ENCODE peak calls at places on chromosomes 12 and 14, in ten cellular contexts. One of them, this sample, is unnamed.

GRCh38 chr12:123363385-123363742 is 1.3 kb downstream of the SBNO1 start:
- DNase-seq in upper lobe of right lung: no peak
- DNase-seq in bronchial epithelial cell: peak
- DNase-seq in IMR-90: peak
- DNase-seq in kidney epithelial cell: no peak
- DNase-seq in OCI-LY7: peak
- DNase-seq in hepatocyte: peak
- DNase-seq in PC-3: peak
- DNase-seq in kidney: no peak
- DNase-seq in fibroblast of lung: no peak
- DNase-seq in this sample: no peak

GRCh38 chr12:124651508-124652273 is 84.3 kb upstream of the NCOR2 start:
- DNase-seq in upper lobe of right lung: no peak
- DNase-seq in bronchial epithelial cell: peak
- DNase-seq in IMR-90: no peak
- DNase-seq in kidney epithelial cell: no peak
- DNase-seq in OCI-LY7: no peak
- DNase-seq in hepatocyte: no peak
- DNase-seq in PC-3: no peak
- DNase-seq in kidney: peak
- DNase-seq in fibroblast of lung: no peak
- DNase-seq in this sample: no peak

GRCh38 chr14:69842671-69843407 is 36.4 kb upstream of the SMOC1 start:
- DNase-seq in upper lobe of right lung: no peak
- DNase-seq in bronchial epithelial cell: no peak
- DNase-seq in IMR-90: no peak
- DNase-seq in kidney epithelial cell: no peak
- DNase-seq in OCI-LY7: no peak
- DNase-seq in hepatocyte: no peak
- DNase-seq in PC-3: no peak
- DNase-seq in kidney: no peak
- DNase-seq in fibroblast of lung: no peak
- DNase-seq in this sample: no peak

GRCh38 chr14:36988568-36988967 is 183.8 kb downstream of the SLC25A21 start:
- DNase-seq in upper lobe of right lung: no peak
- DNase-seq in bronchial epithelial cell: peak
- DNase-seq in IMR-90: peak
- DNase-seq in kidney epithelial cell: no peak
- DNase-seq in OCI-LY7: no peak
- DNase-seq in hepatocyte: no peak
- DNase-seq in PC-3: no peak
- DNase-seq in kidney: no peak
- DNase-seq in fibroblast of lung: peak
- DNase-seq in this sample: no peak

GRCh38 chr14:59363545-59364226 is 101.5 kb downstream of the GPR135 start:
- DNase-seq in upper lobe of right lung: no peak
- DNase-seq in bronchial epithelial cell: peak
- DNase-seq in IMR-90: peak
- DNase-seq in kidney epithelial cell: no peak
- DNase-seq in OCI-LY7: no peak
- DNase-seq in hepatocyte: no peak
- DNase-seq in PC-3: peak
- DNase-seq in kidney: no peak
- DNase-seq in fibroblast of lung: peak
- DNase-seq in this sample: no peak

GRCh38 chr12:113980537-113981337 is 14.6 kb upstream of the RBM19 start:
- DNase-seq in upper lobe of right lung: no peak
- DNase-seq in bronchial epithelial cell: peak
- DNase-seq in IMR-90: peak
- DNase-seq in kidney epithelial cell: peak
- DNase-seq in OCI-LY7: peak
- DNase-seq in hepatocyte: peak
- DNase-seq in PC-3: peak
- DNase-seq in kidney: no peak
- DNase-seq in fibroblast of lung: peak
- DNase-seq in this sample: no peak

GRCh38 chr12:67333649-67334048 is 64.5 kb downstream of the CAND1 start:
- DNase-seq in upper lobe of right lung: no peak
- DNase-seq in bronchial epithelial cell: no peak
- DNase-seq in IMR-90: no peak
- DNase-seq in kidney epithelial cell: no peak
- DNase-seq in OCI-LY7: no peak
- DNase-seq in hepatocyte: no peak
- DNase-seq in PC-3: no peak
- DNase-seq in kidney: no peak
- DNase-seq in fibroblast of lung: peak
- DNase-seq in this sample: no peak

GRCh38 chr14:96806836-96807235 is 9.7 kb downstream of the VRK1 start:
- DNase-seq in upper lobe of right lung: no peak
- DNase-seq in bronchial epithelial cell: no peak
- DNase-seq in IMR-90: no peak
- DNase-seq in kidney epithelial cell: no peak
- DNase-seq in OCI-LY7: no peak
- DNase-seq in hepatocyte: peak
- DNase-seq in PC-3: no peak
- DNase-seq in kidney: no peak
- DNase-seq in fibroblast of lung: no peak
- DNase-seq in this sample: no peak

GRCh38 chr12:1435456-1435855 is 158.9 kb downstream of the FBXL14 start:
- DNase-seq in upper lobe of right lung: no peak
- DNase-seq in bronchial epithelial cell: peak
- DNase-seq in IMR-90: peak
- DNase-seq in kidney epithelial cell: no peak
- DNase-seq in OCI-LY7: no peak
- DNase-seq in hepatocyte: peak
- DNase-seq in PC-3: no peak
- DNase-seq in kidney: no peak
- DNase-seq in fibroblast of lung: peak
- DNase-seq in this sample: no peak

GRCh38 chr14:32706672-32707071 is 232.0 kb upstream of the NPAS3 start:
- DNase-seq in upper lobe of right lung: no peak
- DNase-seq in bronchial epithelial cell: no peak
- DNase-seq in IMR-90: no peak
- DNase-seq in kidney epithelial cell: no peak
- DNase-seq in OCI-LY7: no peak
- DNase-seq in hepatocyte: no peak
- DNase-seq in PC-3: no peak
- DNase-seq in kidney: no peak
- DNase-seq in fibroblast of lung: no peak
- DNase-seq in this sample: no peak
- TF ChIP-seq CTCF in upper lobe of right lung: no peak
- TF ChIP-seq CTCF in bronchial epithelial cell: no peak
- TF ChIP-seq CTCF in IMR-90: no peak
- TF ChIP-seq CTCF in kidney epithelial cell: no peak
- TF ChIP-seq CTCF in OCI-LY7: no peak
- TF ChIP-seq CTCF in hepatocyte: no peak
- TF ChIP-seq CTCF in PC-3: no peak
- TF ChIP-seq CTCF in kidney: no peak
- TF ChIP-seq CTCF in fibroblast of lung: no peak
- TF ChIP-seq CTCF in this sample: no peak

GRCh38 chr14:99576304-99576703 is 27.7 kb downstream of the CCDC85C start:
- DNase-seq in upper lobe of right lung: no peak
- DNase-seq in bronchial epithelial cell: no peak
- DNase-seq in IMR-90: no peak
- DNase-seq in kidney epithelial cell: no peak
- DNase-seq in OCI-LY7: no peak
- DNase-seq in hepatocyte: no peak
- DNase-seq in PC-3: peak
- DNase-seq in kidney: no peak
- DNase-seq in fibroblast of lung: no peak
- DNase-seq in this sample: no peak

GRCh38 chr14:99573436-99574098 is 30.4 kb downstream of the CCDC85C start:
- DNase-seq in upper lobe of right lung: no peak
- DNase-seq in bronchial epithelial cell: no peak
- DNase-seq in IMR-90: no peak
- DNase-seq in kidney epithelial cell: no peak
- DNase-seq in OCI-LY7: no peak
- DNase-seq in hepatocyte: no peak
- DNase-seq in PC-3: no peak
- DNase-seq in kidney: no peak
- DNase-seq in fibroblast of lung: no peak
- DNase-seq in this sample: no peak

GRCh38 chr14:99576761-99577705 is 27.0 kb downstream of the CCDC85C start:
- DNase-seq in upper lobe of right lung: no peak
- DNase-seq in bronchial epithelial cell: no peak
- DNase-seq in IMR-90: no peak
- DNase-seq in kidney epithelial cell: no peak
- DNase-seq in OCI-LY7: no peak
- DNase-seq in hepatocyte: no peak
- DNase-seq in PC-3: no peak
- DNase-seq in kidney: no peak
- DNase-seq in fibroblast of lung: peak
- DNase-seq in this sample: no peak

GRCh38 chr14:99574099-99574880 is 29.7 kb downstream of the CCDC85C start:
- DNase-seq in upper lobe of right lung: no peak
- DNase-seq in bronchial epithelial cell: peak
- DNase-seq in IMR-90: peak
- DNase-seq in kidney epithelial cell: peak
- DNase-seq in OCI-LY7: no peak
- DNase-seq in hepatocyte: peak
- DNase-seq in PC-3: peak
- DNase-seq in kidney: peak
- DNase-seq in fibroblast of lung: peak
- DNase-seq in this sample: peak

GRCh38 chr14:99575043-99576023 is 28.7 kb downstream of the CCDC85C start:
- DNase-seq in upper lobe of right lung: peak
- DNase-seq in bronchial epithelial cell: peak
- DNase-seq in IMR-90: peak
- DNase-seq in kidney epithelial cell: peak
- DNase-seq in OCI-LY7: peak
- DNase-seq in hepatocyte: no peak
- DNase-seq in PC-3: peak
- DNase-seq in kidney: peak
- DNase-seq in fibroblast of lung: peak
- DNase-seq in this sample: peak
- TF ChIP-seq CTCF in upper lobe of right lung: no peak
- TF ChIP-seq CTCF in bronchial epithelial cell: peak
- TF ChIP-seq CTCF in IMR-90: no peak
- TF ChIP-seq CTCF in kidney epithelial cell: peak
- TF ChIP-seq CTCF in OCI-LY7: peak
- TF ChIP-seq CTCF in hepatocyte: peak
- TF ChIP-seq CTCF in PC-3: peak
- TF ChIP-seq CTCF in kidney: no peak
- TF ChIP-seq CTCF in fibroblast of lung: no peak
- TF ChIP-seq CTCF in this sample: peak

GRCh38 chr12:120639771-120640721 is at the start of gene CABP1:
- DNase-seq in upper lobe of right lung: no peak
- DNase-seq in bronchial epithelial cell: no peak
- DNase-seq in IMR-90: no peak
- DNase-seq in kidney epithelial cell: no peak
- DNase-seq in OCI-LY7: peak
- DNase-seq in hepatocyte: peak
- DNase-seq in PC-3: no peak
- DNase-seq in kidney: peak
- DNase-seq in fibroblast of lung: no peak
- DNase-seq in this sample: no peak
- TF ChIP-seq CTCF in upper lobe of right lung: peak
- TF ChIP-seq CTCF in bronchial epithelial cell: peak
- TF ChIP-seq CTCF in IMR-90: no peak
- TF ChIP-seq CTCF in kidney epithelial cell: peak
- TF ChIP-seq CTCF in OCI-LY7: peak
- TF ChIP-seq CTCF in hepatocyte: peak
- TF ChIP-seq CTCF in PC-3: peak
- TF ChIP-seq CTCF in kidney: peak
- TF ChIP-seq CTCF in fibroblast of lung: no peak
- TF ChIP-seq CTCF in this sample: peak

GRCh38 chr12:53160000-53160399 is 20.5 kb upstream of the ZNF740 start:
- DNase-seq in upper lobe of right lung: no peak
- DNase-seq in bronchial epithelial cell: no peak
- DNase-seq in IMR-90: no peak
- DNase-seq in kidney epithelial cell: no peak
- DNase-seq in OCI-LY7: no peak
- DNase-seq in hepatocyte: no peak
- DNase-seq in PC-3: no peak
- DNase-seq in kidney: no peak
- DNase-seq in fibroblast of lung: no peak
- DNase-seq in this sample: no peak

GRCh38 chr12:53160673-53161072 is 19.8 kb upstream of the ZNF740 start:
- DNase-seq in upper lobe of right lung: no peak
- DNase-seq in bronchial epithelial cell: no peak
- DNase-seq in IMR-90: no peak
- DNase-seq in kidney epithelial cell: no peak
- DNase-seq in OCI-LY7: no peak
- DNase-seq in hepatocyte: no peak
- DNase-seq in PC-3: no peak
- DNase-seq in kidney: no peak
- DNase-seq in fibroblast of lung: no peak
- DNase-seq in this sample: no peak

GRCh38 chr12:53161119-53161911 is 19.2 kb upstream of the ZNF740 start:
- DNase-seq in upper lobe of right lung: no peak
- DNase-seq in bronchial epithelial cell: no peak
- DNase-seq in IMR-90: no peak
- DNase-seq in kidney epithelial cell: no peak
- DNase-seq in OCI-LY7: no peak
- DNase-seq in hepatocyte: no peak
- DNase-seq in PC-3: no peak
- DNase-seq in kidney: no peak
- DNase-seq in fibroblast of lung: no peak
- DNase-seq in this sample: no peak

DNA sequence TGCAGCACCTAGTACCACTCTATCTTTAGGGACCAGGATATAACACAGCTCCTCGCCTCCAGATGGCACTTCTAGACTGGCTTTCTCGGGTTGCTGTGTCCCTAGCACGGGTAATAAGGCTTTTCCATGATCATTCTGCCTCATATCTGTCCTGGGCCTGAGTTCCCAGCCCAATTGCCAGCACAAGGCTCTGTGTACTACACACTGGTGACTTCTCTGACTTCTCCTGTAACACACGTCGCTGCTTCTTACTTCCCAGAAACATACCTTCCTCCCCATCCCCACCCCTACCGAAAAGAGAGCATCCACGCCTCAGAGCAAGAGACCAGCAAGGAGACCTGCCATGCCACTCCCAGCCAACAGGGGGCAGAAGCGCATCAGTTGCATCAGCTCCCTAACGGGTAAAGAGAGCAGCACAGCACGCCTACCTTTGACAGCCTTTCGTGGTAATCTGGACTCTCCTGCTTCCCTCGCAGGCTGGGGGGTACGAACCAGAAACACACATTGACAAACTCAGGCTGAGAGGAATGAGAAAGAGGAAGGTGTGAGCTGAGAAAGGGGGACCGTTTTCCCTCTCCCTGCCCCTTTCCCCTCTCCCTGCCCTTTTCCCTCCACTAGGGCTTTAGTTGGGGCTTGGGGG is 21.2 kb upstream of the ZNF740 start:
- DNase-seq in upper lobe of right lung: peak
- DNase-seq in bronchial epithelial cell: peak
- DNase-seq in IMR-90: peak
- DNase-seq in kidney epithelial cell: no peak
- DNase-seq in OCI-LY7: peak
- DNase-seq in hepatocyte: peak
- DNase-seq in PC-3: peak
- DNase-seq in kidney: peak
- DNase-seq in fibroblast of lung: peak
- DNase-seq in this sample: peak
- TF ChIP-seq CTCF in upper lobe of right lung: peak
- TF ChIP-seq CTCF in bronchial epithelial cell: peak
- TF ChIP-seq CTCF in IMR-90: peak
- TF ChIP-seq CTCF in kidney epithelial cell: peak
- TF ChIP-seq CTCF in OCI-LY7: peak
- TF ChIP-seq CTCF in hepatocyte: peak
- TF ChIP-seq CTCF in PC-3: peak
- TF ChIP-seq CTCF in kidney: peak
- TF ChIP-seq CTCF in fibroblast of lung: peak
- TF ChIP-seq CTCF in this sample: peak